ENCODE peak calls at places on chromosomes 3 and 15, in eight cellular contexts. Q is Caki2; V is Kasumi-1; Z is activated naive CD4-positive, alpha-beta T cell treated with anti-CD3 and anti-CD28 coated beads, Interleukin-2, amount 50 U/mL, for 16 hours; X is neural progenitor cell; S is A549; O is fibroblast of pulmonary artery; T is MM.1S. R is an unnamed sample.

GRCh38 chr3:184546252-184546651 is 15.3 kb upstream of the EPHB3 start:
- DNase-seq in X (no peak), V (peak), Z (no peak), S (no peak), O (no peak), Q (no peak), T (no peak), R (no peak)

GRCh38 chr3:179464296-179465092 is 13.2 kb upstream of the GNB4 start:
- DNase-seq in T (peak), O (no peak), Z (no peak), S (no peak), V (no peak), X (peak), Q (no peak), R (no peak)

GRCh38 chr3:98770261-98771039 is 7.3 kb downstream of the ST3GAL6 start:
- DNase-seq in O (no peak), S (no peak), T (peak), Q (no peak), X (no peak), V (no peak), Z (no peak), R (peak)

GRCh38 chr15:50163719-50164410 is 18.1 kb upstream of the SLC27A2 start:
- DNase-seq in V (peak), X (no peak), T (no peak), Q (no peak), S (no peak), Z (no peak), O (no peak), R (no peak)

GRCh38 chr3:43690400-43691119 is at the start of gene ABHD5:
- DNase-seq in S (peak), O (peak), V (peak), Z (peak), X (peak), T (peak), Q (peak), R (peak)

GRCh38 chr3:49554639-49555265 is 475 bp downstream of the BSN start:
- DNase-seq in Z (no peak), Q (no peak), T (peak), X (peak), S (no peak), O (peak), V (no peak), R (no peak)

GRCh38 chr3:150755902-150756301 is 7.1 kb downstream of the SIAH2 start:
- DNase-seq in T (no peak), Q (no peak), O (peak), V (no peak), X (no peak), Z (no peak), S (no peak), R (no peak)

GRCh38 chr3:155497930-155498647 is 204.6 kb upstream of the STRIT1 start:
- DNase-seq in X (no peak), Q (peak), O (peak), S (peak), T (no peak), Z (no peak), V (no peak), R (no peak)

GRCh38 chr15:25709437-25710159 is 153.5 kb downstream of the ATP10A start:
- DNase-seq in V (no peak), O (no peak), T (no peak), S (no peak), X (no peak), Z (no peak), Q (no peak), R (no peak)

GRCh38 chr3:45870099-45870498 is 16.2 kb upstream of the CCR9 start:
- DNase-seq in Q (no peak), X (no peak), T (peak), S (no peak), O (no peak), V (no peak), Z (peak), R (no peak)

GRCh38 chr3:141529256-141530132 is 42.7 kb downstream of the RASA2 start:
- DNase-seq in O (no peak), X (no peak), S (no peak), Z (no peak), Q (no peak), V (no peak), T (no peak), R (no peak)

GRCh38 chr3:171347017-171347979 is 112.9 kb downstream of the TNIK start:
- DNase-seq in X (peak), Q (peak), S (no peak), Z (no peak), O (peak), T (no peak), V (peak), R (no peak)

R was measured in anterior cingulate cortex.